ENCODE peak calls at places on chromosomes 12 and 14, in six cellular contexts. One of them, this sample, is unnamed.

GRCh38 chr12:83313827-83314226 is 627.1 kb downstream of the TMTC2 start:
- DNase-seq in retina: no peak
- DNase-seq in NCI-H1105 treated with DMSO at 0.1 percent for 48 hours: no peak
- DNase-seq in fibroblast of mammary gland: no peak
- DNase-seq in HCT116: no peak
- DNase-seq in mesenchymal stem cell: no peak
- DNase-seq in this sample: no peak

GRCh38 chr14:75254901-75255300 is 23.7 kb upstream of the FOS start:
- DNase-seq in NCI-H1105 treated with DMSO at 0.1 percent for 48 hours: no peak
- DNase-seq in mesenchymal stem cell: no peak
- DNase-seq in HCT116: no peak
- DNase-seq in retina: no peak
- DNase-seq in fibroblast of mammary gland: no peak
- DNase-seq in this sample: peak; percentile 91

GRCh38 chr12:6468283-6468575 is 2.2 kb downstream of the VAMP1 start:
- DNase-seq in NCI-H1105 treated with DMSO at 0.1 percent for 48 hours: no peak
- DNase-seq in HCT116: no peak
- DNase-seq in fibroblast of mammary gland: peak; percentile 67
- DNase-seq in retina: no peak
- DNase-seq in mesenchymal stem cell: peak; percentile 15
- DNase-seq in this sample: no peak

GRCh38 chr12:79614730-79615129 is 76.0 kb downstream of the PAWR start:
- DNase-seq in retina: no peak
- DNase-seq in NCI-H1105 treated with DMSO at 0.1 percent for 48 hours: no peak
- DNase-seq in mesenchymal stem cell: no peak
- DNase-seq in HCT116: no peak
- DNase-seq in fibroblast of mammary gland: no peak
- DNase-seq in this sample: no peak

GRCh38 chr14:92546347-92547053 is 32.9 kb downstream of the RIN3 start:
- DNase-seq in retina: no peak
- DNase-seq in fibroblast of mammary gland: peak; percentile 51
- DNase-seq in HCT116: no peak
- DNase-seq in NCI-H1105 treated with DMSO at 0.1 percent for 48 hours: no peak
- DNase-seq in mesenchymal stem cell: peak; percentile 95
- DNase-seq in this sample: no peak

GRCh38 chr14:34059925-34060746 is 109.3 kb upstream of the EGLN3 start:
- DNase-seq in mesenchymal stem cell: peak; percentile 73
- DNase-seq in HCT116: no peak
- DNase-seq in retina: peak; percentile 89
- DNase-seq in NCI-H1105 treated with DMSO at 0.1 percent for 48 hours: no peak
- DNase-seq in fibroblast of mammary gland: peak; percentile 62
- DNase-seq in this sample: peak; percentile 92

GRCh38 chr14:66508846-66509621 is 1.1 kb downstream of the GPHN start:
- DNase-seq in mesenchymal stem cell: peak; percentile 47
- DNase-seq in fibroblast of mammary gland: peak; percentile 21
- DNase-seq in HCT116: no peak
- DNase-seq in retina: peak; percentile 84
- DNase-seq in NCI-H1105 treated with DMSO at 0.1 percent for 48 hours: peak; percentile 40
- DNase-seq in this sample: peak; percentile 62

GRCh38 chr12:92469837-92470236 is 233.0 kb upstream of the PLEKHG7 start:
- DNase-seq in NCI-H1105 treated with DMSO at 0.1 percent for 48 hours: no peak
- DNase-seq in mesenchymal stem cell: peak; percentile 18
- DNase-seq in HCT116: no peak
- DNase-seq in fibroblast of mammary gland: peak; percentile 25
- DNase-seq in retina: no peak
- DNase-seq in this sample: no peak

GRCh38 chr14:98325761-98326160 is 946.2 kb downstream of the BCL11B start:
- DNase-seq in mesenchymal stem cell: no peak
- DNase-seq in HCT116: no peak
- DNase-seq in fibroblast of mammary gland: no peak
- DNase-seq in NCI-H1105 treated with DMSO at 0.1 percent for 48 hours: no peak
- DNase-seq in retina: no peak
- DNase-seq in this sample: no peak

GRCh38 chr14:104601786-104602185 is 2.8 kb downstream of the TMEM179 start:
- DNase-seq in mesenchymal stem cell: no peak
- DNase-seq in HCT116: no peak
- DNase-seq in fibroblast of mammary gland: peak; percentile 8
- DNase-seq in retina: no peak
- DNase-seq in NCI-H1105 treated with DMSO at 0.1 percent for 48 hours: peak; percentile 8
- DNase-seq in this sample: peak; percentile 73

GRCh38 chr14:104596927-104597351 is 7.6 kb downstream of the TMEM179 start:
- DNase-seq in fibroblast of mammary gland: no peak
- DNase-seq in retina: no peak
- DNase-seq in mesenchymal stem cell: no peak
- DNase-seq in HCT116: no peak
- DNase-seq in NCI-H1105 treated with DMSO at 0.1 percent for 48 hours: no peak
- DNase-seq in this sample: no peak

GRCh38 chr14:81625343-81625742 is 91.7 kb upstream of the SEL1L start:
- DNase-seq in NCI-H1105 treated with DMSO at 0.1 percent for 48 hours: peak; percentile 75
- DNase-seq in mesenchymal stem cell: no peak
- DNase-seq in fibroblast of mammary gland: peak; percentile 20
- DNase-seq in HCT116: peak; percentile 15
- DNase-seq in retina: peak; percentile 20
- DNase-seq in this sample: no peak

GRCh38 chr14:79598339-79598738 is 613.0 kb downstream of the DIO2 start:
- DNase-seq in mesenchymal stem cell: peak; percentile 74
- DNase-seq in HCT116: no peak
- DNase-seq in NCI-H1105 treated with DMSO at 0.1 percent for 48 hours: no peak
- DNase-seq in fibroblast of mammary gland: peak; percentile 83
- DNase-seq in retina: no peak
- DNase-seq in this sample: no peak

GRCh38 chr12:48379784-48380183 is 29.1 kb upstream of the ZNF641 start:
- DNase-seq in mesenchymal stem cell: no peak
- DNase-seq in fibroblast of mammary gland: peak; percentile 50
- DNase-seq in retina: no peak
- DNase-seq in NCI-H1105 treated with DMSO at 0.1 percent for 48 hours: no peak
- DNase-seq in HCT116: no peak
- DNase-seq in this sample: no peak

GRCh38 chr12:2639020-2639298 is 155.8 kb upstream of the FKBP4 start:
- DNase-seq in retina: no peak
- DNase-seq in fibroblast of mammary gland: no peak
- DNase-seq in HCT116: no peak
- DNase-seq in NCI-H1105 treated with DMSO at 0.1 percent for 48 hours: no peak
- DNase-seq in mesenchymal stem cell: no peak
- DNase-seq in this sample: no peak

GRCh38 chr14:58808828-58809227 is 171.1 kb downstream of the DACT1 start:
- DNase-seq in NCI-H1105 treated with DMSO at 0.1 percent for 48 hours: peak; percentile 88
- DNase-seq in fibroblast of mammary gland: peak; percentile 41
- DNase-seq in retina: no peak
- DNase-seq in HCT116: no peak
- DNase-seq in mesenchymal stem cell: peak; percentile 78
- DNase-seq in this sample: no peak

GRCh38 chr12:25653487-25654175 is 100.5 kb upstream of the LMNTD1 start:
- DNase-seq in fibroblast of mammary gland: no peak
- DNase-seq in mesenchymal stem cell: no peak
- DNase-seq in NCI-H1105 treated with DMSO at 0.1 percent for 48 hours: no peak
- DNase-seq in HCT116: no peak
- DNase-seq in retina: no peak
- DNase-seq in this sample: no peak

GRCh38 chr12:7679251-7680045 is 13.7 kb upstream of the APOBEC1 start:
- DNase-seq in retina: no peak
- DNase-seq in fibroblast of mammary gland: no peak
- DNase-seq in mesenchymal stem cell: no peak
- DNase-seq in HCT116: no peak
- DNase-seq in NCI-H1105 treated with DMSO at 0.1 percent for 48 hours: no peak
- DNase-seq in this sample: no peak

GRCh38 chr14:69351911-69352310 is 46.2 kb downstream of the ERH start:
- DNase-seq in mesenchymal stem cell: no peak
- DNase-seq in fibroblast of mammary gland: no peak
- DNase-seq in NCI-H1105 treated with DMSO at 0.1 percent for 48 hours: no peak
- DNase-seq in HCT116: no peak
- DNase-seq in retina: no peak
- DNase-seq in this sample: no peak

GRCh38 chr12:53596920-53597363 is 29.2 kb downstream of the ATF7 start:
- DNase-seq in retina: no peak
- DNase-seq in fibroblast of mammary gland: peak; percentile 69
- DNase-seq in HCT116: no peak
- DNase-seq in NCI-H1105 treated with DMSO at 0.1 percent for 48 hours: no peak
- DNase-seq in mesenchymal stem cell: peak; percentile 68
- DNase-seq in this sample: no peak

GRCh38 chr14:68913516-68913915 is 65.6 kb downstream of the ACTN1 start:
- DNase-seq in mesenchymal stem cell: no peak
- DNase-seq in NCI-H1105 treated with DMSO at 0.1 percent for 48 hours: no peak
- DNase-seq in HCT116: no peak
- DNase-seq in fibroblast of mammary gland: no peak
- DNase-seq in retina: no peak
- DNase-seq in this sample: no peak

GRCh38 chr12:52060498-52061177 is 9.1 kb upstream of the ATG101 start:
- DNase-seq in fibroblast of mammary gland: no peak
- DNase-seq in mesenchymal stem cell: peak; percentile 77
- DNase-seq in retina: no peak
- DNase-seq in HCT116: no peak
- DNase-seq in NCI-H1105 treated with DMSO at 0.1 percent for 48 hours: no peak
- DNase-seq in this sample: no peak

GRCh38 chr12:132606927-132607326 is 3.5 kb downstream of the LRCOL1 start:
- DNase-seq in retina: no peak
- DNase-seq in mesenchymal stem cell: no peak
- DNase-seq in fibroblast of mammary gland: no peak
- DNase-seq in NCI-H1105 treated with DMSO at 0.1 percent for 48 hours: no peak
- DNase-seq in HCT116: no peak
- DNase-seq in this sample: no peak

GRCh38 chr14:30332374-30332773 is 226.6 kb upstream of the G2E3 start:
- DNase-seq in retina: no peak
- DNase-seq in mesenchymal stem cell: no peak
- DNase-seq in HCT116: no peak
- DNase-seq in NCI-H1105 treated with DMSO at 0.1 percent for 48 hours: no peak
- DNase-seq in fibroblast of mammary gland: no peak
- DNase-seq in this sample: no peak

GRCh38 chr12:96401061-96401871 is 1.0 kb upstream of the CDK17 start:
- DNase-seq in NCI-H1105 treated with DMSO at 0.1 percent for 48 hours: peak; percentile 40
- DNase-seq in retina: no peak
- DNase-seq in HCT116: peak; percentile 51
- DNase-seq in mesenchymal stem cell: peak; percentile 93
- DNase-seq in fibroblast of mammary gland: peak; percentile 89
- DNase-seq in this sample: no peak